ENCODE peak calls at places on chromosome 20, in four cellular contexts. D is WTC11, M is GM12878, N is K562. R is an unnamed sample.
A peak's percentile ranks its signal among the peaks of the same experiment; 100 is the strongest.

GRCh38 chr20:53077373-53078205 is 105.4 kb downstream of the TSHZ2 start:
- DNase-seq in D (no peak), M (no peak), N (no peak), R (peak; percentile 94)

GRCh38 chr20:61670274-61670673 is 395.4 kb downstream of the TAF4 start:
- DNase-seq in D (no peak), M (no peak), N (no peak), R (no peak)

GRCh38 chr20:3559637-3560036 is 88.8 kb downstream of the ATRN start:
- DNase-seq in D (no peak), M (no peak), N (no peak), R (no peak)

GRCh38 chr20:55744896-55745295 is 260.4 kb downstream of the CBLN4 start:
- DNase-seq in D (no peak), M (no peak), N (no peak), R (no peak)

GRCh38 chr20:14777571-14777970 is 440.2 kb upstream of the FLRT3 start:
- DNase-seq in D (no peak), M (no peak), N (no peak), R (no peak)

GRCh38 chr20:46132705-46133120 is 14.6 kb downstream of the CD40 start:
- DNase-seq in D (peak; percentile 86), M (no peak), N (peak; percentile 87), R (peak; percentile 53)

GRCh38 chr20:50792708-50793574 is 1.9 kb upstream of the BCAS4 start:
- DNase-seq in D (no peak), M (no peak), N (no peak), R (no peak)

GRCh38 chr20:54078296-54078695 is 7.9 kb upstream of the BCAS1 start:
- DNase-seq in D (no peak), M (no peak), N (no peak), R (peak; percentile 49)

GRCh38 chr20:3109350-3110302 is 25.1 kb upstream of the AVP start:
- DNase-seq in D (no peak), M (no peak), N (no peak), R (no peak)

GRCh38 chr20:46699651-46700359 is 9.6 kb upstream of the SLC2A10 start:
- DNase-seq in D (peak; percentile 41), M (no peak), N (peak; percentile 42), R (peak; percentile 66)

GRCh38 chr20:6780414-6780813 is 12.9 kb downstream of the BMP2 start:
- DNase-seq in D (no peak), M (no peak), N (no peak), R (no peak)

GRCh38 chr20:6783752-6784725 is 16.6 kb downstream of the BMP2 start:
- DNase-seq in D (no peak), M (no peak), N (no peak), R (no peak)

GRCh38 chr20:6786548-6786947 is 19.1 kb downstream of the BMP2 start:
- DNase-seq in D (no peak), M (no peak), N (no peak), R (no peak)

DNA sequence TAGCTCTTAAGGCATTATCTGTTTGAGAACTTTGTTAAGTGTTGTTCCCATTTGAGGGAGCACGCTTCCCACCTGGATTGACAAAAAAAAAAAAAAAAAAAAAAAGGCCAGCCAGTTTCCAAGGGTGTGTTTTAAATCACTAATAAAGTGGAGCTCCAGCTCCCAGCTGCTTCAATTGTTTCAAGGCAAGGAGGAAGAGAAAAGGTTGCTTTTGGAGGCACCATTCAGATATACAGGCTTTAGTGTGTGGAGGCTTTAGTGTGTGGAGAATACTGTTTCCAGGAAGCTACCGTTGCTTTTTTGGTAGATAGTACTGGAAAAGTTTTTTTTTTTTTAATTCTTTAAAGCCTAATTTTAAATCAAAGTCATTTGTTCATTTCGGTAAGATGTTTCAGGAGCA is 17.3 kb downstream of the BMP2 start:
- DNase-seq in D (no peak), M (no peak), N (no peak), R (no peak)
- TF ChIP-seq TCF7 in D (no peak), M (no peak), N (no peak), R (no peak)

DNA sequence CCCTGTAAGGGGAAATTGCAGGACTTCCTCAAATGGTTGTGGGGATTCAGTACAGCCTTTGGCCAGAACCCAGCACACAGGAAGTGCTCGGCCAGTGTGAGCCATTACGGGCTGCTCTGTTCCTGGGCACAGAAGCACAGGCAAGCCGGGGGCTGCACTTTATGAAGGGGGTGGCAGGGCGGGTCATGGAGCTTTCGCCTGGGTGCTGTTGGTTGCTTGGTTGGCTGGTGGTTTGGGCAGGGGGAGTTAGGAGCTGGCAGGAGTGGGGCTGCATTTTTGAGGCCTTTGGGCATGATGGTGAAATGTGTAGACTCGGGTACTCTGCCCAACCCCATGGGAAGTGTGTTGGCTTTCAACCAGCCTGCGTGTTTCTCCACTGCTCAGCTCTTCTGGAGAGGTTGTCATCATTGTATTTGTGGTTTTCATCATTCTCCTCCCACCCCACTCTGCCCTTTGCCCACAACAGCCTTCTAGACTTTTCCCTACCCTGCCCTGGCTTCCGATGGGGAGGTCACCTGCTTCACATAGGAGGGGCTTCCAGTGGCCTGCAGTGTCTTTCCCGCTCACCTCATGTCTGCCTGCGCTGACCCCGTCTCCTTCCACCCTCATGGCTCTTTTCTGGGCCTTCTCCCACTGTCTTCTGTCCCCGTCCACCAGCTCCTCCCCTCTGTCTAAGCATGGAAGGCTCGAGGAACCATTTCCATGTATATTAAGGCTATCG is 16.1 kb upstream of the RBM38 start:
- DNase-seq in D (no peak), M (no peak), N (no peak), R (no peak)
- TF ChIP-seq TCF7 in D (no peak), M (no peak), N (no peak), R (no peak)

GRCh38 chr20:35741892-35742740 is at the start of gene RBM39:
- DNase-seq in D (peak; percentile 99), M (peak; percentile 100), N (peak; percentile 93), R (peak; percentile 100)

GRCh38 chr20:35742741-35743523 is 872 bp upstream of the RBM39 start:
- DNase-seq in D (no peak), M (peak; percentile 59), N (no peak), R (peak; percentile 69)

GRCh38 chr20:35738410-35739179 is 3.5 kb downstream of the RBM39 start:
- DNase-seq in D (no peak), M (no peak), N (no peak), R (no peak)

GRCh38 chr20:35737865-35738333 is 4.2 kb downstream of the RBM39 start:
- DNase-seq in D (no peak), M (no peak), N (no peak), R (no peak)

GRCh38 chr20:35739294-35740163 is 2.5 kb downstream of the RBM39 start:
- DNase-seq in D (no peak), M (no peak), N (no peak), R (peak; percentile 57)
- TF ChIP-seq TCF7 in D (no peak), M (no peak), N (no peak), R (no peak)

DNA sequence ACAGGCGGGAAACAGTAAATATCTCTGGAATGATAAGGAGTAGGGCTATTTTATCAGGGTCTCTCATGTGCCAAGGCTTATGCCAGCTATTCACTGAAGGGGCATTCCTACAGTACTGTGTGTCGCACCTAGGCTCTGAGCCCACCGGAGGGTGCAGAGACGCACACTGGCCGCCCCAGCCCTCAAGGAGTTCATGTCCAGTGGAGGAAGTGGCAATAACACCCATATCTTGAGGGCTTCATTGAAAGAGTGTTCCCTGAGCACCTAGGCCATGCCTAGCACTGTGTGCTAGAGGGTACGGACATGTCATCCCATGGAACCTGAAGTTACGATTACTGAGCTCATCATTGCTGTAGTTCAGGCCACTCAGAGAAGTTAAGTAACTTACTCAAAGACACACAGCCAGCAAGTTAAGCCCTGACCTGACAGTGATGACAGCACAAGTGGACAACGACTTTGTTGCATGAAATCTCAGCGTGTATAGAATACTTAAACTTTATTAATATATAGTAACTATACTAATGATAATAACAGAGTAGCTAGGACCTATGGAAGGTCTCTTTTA is 8.7 kb downstream of the CCN5 start:
- DNase-seq in D (no peak), M (no peak), N (no peak), R (no peak)
- TF ChIP-seq TCF7 in D (no peak), M (no peak), N (no peak), R (no peak)

GRCh38 chr20:36506253-36506652 is 35.1 kb upstream of the MYL9 start:
- DNase-seq in D (no peak), M (no peak), N (peak; percentile 30), R (peak; percentile 63)
- TF ChIP-seq TCF7 in D (no peak), M (no peak), N (no peak), R (no peak)

DNA sequence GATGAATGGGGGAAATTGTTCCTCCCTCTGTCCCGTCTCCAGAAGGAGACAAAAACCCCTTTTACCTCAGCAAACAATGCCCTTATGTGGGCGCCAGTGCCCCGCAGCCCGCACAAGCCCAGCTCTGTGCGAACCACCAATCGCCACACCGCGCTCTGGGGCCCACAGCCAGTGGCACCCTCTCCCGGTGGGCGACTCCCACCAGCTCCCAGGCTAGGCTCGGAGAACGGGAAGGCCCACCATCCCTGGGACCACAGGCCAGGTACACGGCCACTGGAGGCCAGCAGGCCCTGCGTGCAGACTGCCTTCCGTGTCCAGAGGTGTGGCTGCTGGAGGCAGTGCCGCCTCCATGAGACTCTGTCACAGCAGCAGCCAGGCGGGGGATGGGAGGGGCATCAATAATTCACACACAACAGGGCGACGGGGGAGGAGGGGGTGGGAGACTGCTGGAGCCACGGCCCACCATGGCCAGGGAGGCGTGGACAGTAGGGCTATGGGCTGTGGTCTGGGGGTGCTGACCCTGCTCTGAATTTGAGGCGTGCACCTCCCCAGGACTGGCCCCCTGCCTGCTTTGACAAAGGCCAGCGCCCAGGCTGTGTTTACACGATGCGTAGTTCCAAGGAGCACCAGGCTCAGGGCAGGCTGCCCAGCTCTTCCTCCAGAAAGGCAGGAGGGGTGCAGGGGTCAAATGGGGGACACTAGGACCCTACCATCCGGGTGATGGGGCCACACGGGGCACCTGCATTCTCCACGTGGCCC is 105.7 kb downstream of the ASXL1 start:
- DNase-seq in D (no peak), M (no peak), N (no peak), R (no peak)
- TF ChIP-seq TCF7 in D (no peak), M (no peak), N (no peak), R (no peak)

GRCh38 chr20:64035066-64035932 is 683 bp upstream of the C20orf204 start:
- DNase-seq in D (no peak), M (peak; percentile 59), N (no peak), R (no peak)
- TF ChIP-seq TCF7 in D (no peak), M (no peak), N (no peak), R (no peak)

GRCh38 chr20:38167851-38168760 is 3.0 kb upstream of the TGM2 start:
- DNase-seq in D (no peak), M (no peak), N (no peak), R (peak; percentile 92)
- TF ChIP-seq TCF7 in D (no peak), M (no peak), N (no peak), R (peak; percentile 32)

GRCh38 chr20:57033994-57034393 is 232.4 kb downstream of the BMP7 start:
- DNase-seq in D (no peak), M (no peak), N (no peak), R (no peak)
- TF ChIP-seq TCF7 in D (no peak), M (no peak), N (no peak), R (no peak)

R was measured in HepG2.